ENCODE peak calls at places on chromosomes 12 and 14, in six cellular contexts. R is endothelial cell of umbilical vein, H is astrocyte of the cerebellum, Q is thyroid gland, J is lower leg skin, X is transverse colon. D is an unnamed sample.

GRCh38 chr12:47920913-47921312 is 16.1 kb upstream of the VDR start:
- DNase-seq in R (no peak), H (no peak), Q (no peak), J (no peak), X (no peak), D (no peak)

GRCh38 chr14:68231832-68232642 is 412.5 kb downstream of the RAD51B start:
- DNase-seq in R (peak; percentile 77), H (no peak), Q (no peak), J (no peak), X (no peak), D (no peak)

GRCh38 chr12:113684053-113684907 is 212.6 kb upstream of the LHX5 start:
- DNase-seq in R (no peak), H (no peak), Q (no peak), J (no peak), X (no peak), D (no peak)

GRCh38 chr12:32893458-32893857 is 3.1 kb downstream of the PKP2 start:
- DNase-seq in R (no peak), H (no peak), Q (no peak), J (no peak), X (no peak), D (no peak)

GRCh38 chr12:132658149-132658905 is 28.8 kb downstream of the POLE start:
- DNase-seq in R (peak; percentile 33), H (no peak), Q (no peak), J (no peak), X (no peak), D (no peak)

GRCh38 chr12:6430990-6431353 is 13.8 kb upstream of the CD27 start:
- DNase-seq in R (no peak), H (no peak), Q (peak; percentile 27), J (no peak), X (no peak), D (no peak)

GRCh38 chr12:42758806-42759205 is 169.3 kb upstream of the PRICKLE1 start:
- DNase-seq in R (no peak), H (no peak), Q (no peak), J (no peak), X (no peak), D (no peak)

GRCh38 chr14:90561031-90561430 is 164.2 kb downstream of the CALM1 start:
- DNase-seq in R (no peak), H (no peak), Q (no peak), J (no peak), X (no peak), D (no peak)

GRCh38 chr14:91264151-91265150 is 19.9 kb upstream of the GPR68 start:
- DNase-seq in R (no peak), H (no peak), Q (no peak), J (no peak), X (peak; percentile 38), D (peak; percentile 39)

GRCh38 chr14:51922624-51923023 is 62.2 kb downstream of the GNG2 start:
- DNase-seq in R (no peak), H (no peak), Q (no peak), J (no peak), X (no peak), D (no peak)

GRCh38 chr12:98582093-98582492 is 11.4 kb upstream of the SLC25A3 start:
- DNase-seq in R (no peak), H (no peak), Q (no peak), J (no peak), X (no peak), D (no peak)

GRCh38 chr14:34060747-34061050 is 109.8 kb upstream of the EGLN3 start:
- DNase-seq in R (no peak), H (no peak), Q (no peak), J (no peak), X (no peak), D (no peak)

GRCh38 chr14:74421997-74422396 is 4.0 kb downstream of the SYNDIG1L start:
- DNase-seq in R (no peak), H (no peak), Q (no peak), J (no peak), X (no peak), D (no peak)

GRCh38 chr14:28707814-28708213 is 58.8 kb upstream of the FOXG1 start:
- DNase-seq in R (no peak), H (peak; percentile 77), Q (no peak), J (no peak), X (no peak), D (no peak)

GRCh38 chr14:74612346-74613021 is 447 bp upstream of the LTBP2 start:
- DNase-seq in R (peak; percentile 77), H (no peak), Q (peak; percentile 89), J (peak; percentile 92), X (peak; percentile 82), D (peak; percentile 95)

GRCh38 chr12:10016881-10017280 is 6.5 kb downstream of the CLEC12B start:
- DNase-seq in R (peak; percentile 86), H (no peak), Q (no peak), J (no peak), X (no peak), D (no peak)

GRCh38 chr14:93804654-93805053 is 16.4 kb upstream of the PRIMA1 start:
- DNase-seq in R (no peak), H (no peak), Q (no peak), J (no peak), X (no peak), D (no peak)

GRCh38 chr14:88002421-88002820 is 2.5 kb upstream of the GPR65 start:
- DNase-seq in R (no peak), H (no peak), Q (no peak), J (no peak), X (no peak), D (no peak)

GRCh38 chr12:22447223-22447622 is 97.1 kb downstream of the C2CD5 start:
- DNase-seq in R (no peak), H (no peak), Q (no peak), J (no peak), X (no peak), D (no peak)

GRCh38 chr12:110281549-110282342 is 699 bp downstream of the ATP2A2 start:
- DNase-seq in R (peak; percentile 62), H (no peak), Q (peak; percentile 55), J (peak; percentile 90), X (peak; percentile 59), D (peak; percentile 63)

GRCh38 chr12:49109631-49110172 is 945 bp downstream of the LMBR1L start:
- DNase-seq in R (peak; percentile 37), H (no peak), Q (no peak), J (no peak), X (no peak), D (no peak)

GRCh38 chr12:116604883-116605641 is 45.9 kb downstream of the MAP1LC3B2 start:
- DNase-seq in R (no peak), H (no peak), Q (no peak), J (peak; percentile 91), X (no peak), D (no peak)

GRCh38 chr14:37343307-37344094 is 145.8 kb downstream of the MIPOL1 start:
- DNase-seq in R (peak; percentile 52), H (no peak), Q (no peak), J (no peak), X (no peak), D (no peak)

GRCh38 chr12:91381309-91381804 is 198.7 kb upstream of the DCN start:
- DNase-seq in R (peak; percentile 95), H (peak; percentile 84), Q (peak; percentile 78), J (no peak), X (no peak), D (no peak)

GRCh38 chr14:66069830-66070541 is 416.2 kb upstream of the CCDC196 start:
- DNase-seq in R (no peak), H (no peak), Q (no peak), J (no peak), X (no peak), D (no peak)
- TF ChIP-seq CTCF in R (no peak), H (no peak), Q (no peak), J (no peak), X (no peak), D (no peak)

GRCh38 chr14:56390859-56391258 is 188.7 kb upstream of the TMEM260 start:
- DNase-seq in R (no peak), H (no peak), Q (no peak), J (no peak), X (no peak), D (no peak)
- TF ChIP-seq CTCF in R (no peak), H (no peak), Q (no peak), J (no peak), X (no peak), D (no peak)

GRCh38 chr14:60266021-60266937 is 17.3 kb downstream of the PPM1A start:
- DNase-seq in R (peak; percentile 44), H (no peak), Q (no peak), J (no peak), X (no peak), D (no peak)
- TF ChIP-seq CTCF in R (peak; percentile 47), H (peak; percentile 33), Q (peak; percentile 9), J (no peak), X (peak; percentile 41), D (no peak)

GRCh38 chr14:81801921-81802320 is 268.3 kb upstream of the SEL1L start:
- DNase-seq in R (no peak), H (peak; percentile 1), Q (no peak), J (no peak), X (no peak), D (no peak)
- TF ChIP-seq CTCF in R (no peak), H (no peak), Q (no peak), J (no peak), X (no peak), D (no peak)

DNA sequence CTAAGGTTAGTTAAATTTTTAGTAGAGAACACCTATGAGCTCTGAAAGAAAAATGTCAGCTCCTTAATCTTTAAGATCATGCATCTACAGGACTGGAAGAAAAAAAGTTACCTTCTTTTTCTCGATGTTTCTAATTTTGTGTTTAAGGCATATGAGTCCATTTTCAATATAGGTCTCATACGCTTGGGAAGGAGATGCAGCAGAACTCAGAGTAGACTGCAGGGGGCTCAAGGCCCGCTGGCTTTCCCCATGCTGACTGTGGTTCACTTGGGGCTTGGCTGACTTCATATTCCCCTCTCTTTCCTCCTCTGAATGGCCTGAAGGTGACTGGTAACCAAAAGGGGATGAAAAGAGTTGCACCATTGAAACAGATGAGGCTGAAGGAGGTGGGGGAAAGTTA is 1.5 kb downstream of the CAPRIN2 start:
- DNase-seq in R (peak; percentile 52), H (peak; percentile 36), Q (no peak), J (no peak), X (no peak), D (no peak)
- TF ChIP-seq CTCF in R (peak; percentile 49), H (peak; percentile 72), Q (no peak), J (no peak), X (no peak), D (no peak)

DNA sequence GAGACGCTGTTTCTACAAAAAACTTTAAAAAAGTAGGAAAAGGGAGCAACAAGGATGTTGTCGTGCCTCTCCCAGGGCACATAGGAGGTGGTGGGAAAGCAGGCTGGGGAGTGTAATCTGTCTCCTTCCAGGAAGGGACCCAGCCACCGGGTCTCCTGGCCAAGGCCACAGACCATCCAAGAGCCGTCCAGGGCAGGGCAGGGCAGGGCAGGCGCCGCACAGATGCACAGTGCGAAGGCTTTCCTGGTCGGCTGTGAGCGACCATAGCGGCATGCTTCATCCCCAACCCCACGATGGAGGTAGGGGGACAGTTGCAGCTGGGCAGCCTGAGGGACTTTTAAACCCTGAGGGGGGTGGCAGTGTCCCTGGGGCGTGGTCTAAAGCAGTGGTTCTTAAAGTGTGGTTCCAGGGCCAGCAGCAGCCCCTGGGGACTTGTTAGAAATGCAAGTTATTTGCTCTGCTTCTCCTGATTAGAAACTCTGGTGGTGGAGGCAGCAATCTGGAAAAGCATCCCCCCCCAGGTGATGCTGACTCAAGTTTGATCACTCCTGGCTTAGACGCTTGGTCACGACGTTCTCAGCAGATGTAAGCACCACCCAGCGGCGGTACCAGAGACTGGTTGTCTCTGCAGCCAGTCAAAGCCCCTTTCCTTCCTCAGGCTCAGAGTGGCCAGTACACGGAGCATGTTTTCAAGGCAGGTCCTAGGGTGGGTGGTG is 197.4 kb upstream of the PRMT8 start:
- DNase-seq in R (no peak), H (no peak), Q (no peak), J (no peak), X (no peak), D (no peak)
- TF ChIP-seq CTCF in R (no peak), H (peak; percentile 34), Q (no peak), J (no peak), X (no peak), D (no peak)

GRCh38 chr14:82855912-82856381 is 1322.3 kb upstream of the SEL1L start:
- DNase-seq in R (peak; percentile 15), H (peak; percentile 89), Q (no peak), J (no peak), X (no peak), D (no peak)
- TF ChIP-seq CTCF in R (no peak), H (peak; percentile 56), Q (peak; percentile 38), J (no peak), X (no peak), D (no peak)